ENCODE peak calls at places on chromosomes 1 and 21, in five cellular contexts. G, J, V, C and X are unnamed samples. For H3K79me2, the result is how much of the 10 kb centered on the place peaks cover.

GRCh38 chr1:208170252-208170651 is 73.9 kb downstream of the PLXNA2 start:
- DNase-seq in J (no peak), C (no peak), G (no peak), V (no peak), X (no peak)

GRCh38 chr1:156665539-156665938 is 11.7 kb downstream of the NES start:
- DNase-seq in C (no peak), V (no peak), J (no peak), G (no peak), X (no peak)

GRCh38 chr1:66450847-66451246 is 83.1 kb upstream of the SGIP1 start:
- DNase-seq in J (no peak), C (no peak), G (no peak), V (no peak), X (no peak)

GRCh38 chr1:62746086-62746808 is 37.7 kb upstream of the ATG4C start:
- DNase-seq in J (peak), G (peak), C (peak), V (peak), X (peak)

GRCh38 chr1:225389850-225390249 is 38.0 kb downstream of the LBR start:
- DNase-seq in V (no peak), G (no peak), J (no peak), C (no peak), X (no peak)

GRCh38 chr1:38274974-38275373 is 228.4 kb upstream of the POU3F1 start:
- DNase-seq in C (no peak), V (peak), J (no peak), G (peak), X (no peak)

GRCh38 chr1:198167436-198167934 is 10.7 kb downstream of the NEK7 start:
- DNase-seq in V (peak), C (no peak), J (peak), G (peak), X (peak)

GRCh38 chr1:10815863-10816195 is 19.4 kb upstream of the CASZ1 start:
- DNase-seq in C (no peak), J (no peak), V (no peak), G (no peak), X (no peak)

GRCh38 chr1:236645016-236645680 is 40.8 kb upstream of the HEATR1 start:
- DNase-seq in C (no peak), J (no peak), G (no peak), V (no peak), X (no peak)

GRCh38 chr1:223649222-223649621 is 16.3 kb downstream of the CAPN8 start:
- DNase-seq in C (no peak), J (no peak), G (no peak), V (no peak), X (no peak)

GRCh38 chr1:226903819-226904710 is 33.6 kb downstream of the PSEN2 start:
- DNase-seq in V (peak), J (peak), C (no peak), G (peak), X (no peak)

GRCh38 chr1:207282049-207282448 is 39.4 kb upstream of the CD55 start:
- DNase-seq in G (peak), C (no peak), V (peak), J (peak), X (peak)

GRCh38 chr1:86429122-86429725 is 5.3 kb downstream of the CLCA2 start:
- DNase-seq in J (peak), G (peak), C (no peak), V (peak), X (no peak)

GRCh38 chr1:59136541-59137335 is 160.2 kb upstream of the FGGY start:
- DNase-seq in G (peak), C (no peak), J (peak), V (peak), X (no peak)

GRCh38 chr1:101587749-101588148 is 350.9 kb downstream of the S1PR1 start:
- DNase-seq in J (peak), C (peak), V (peak), G (peak), X (no peak)

GRCh38 chr1:106406114-106406513 is 650.4 kb upstream of the PRMT6 start:
- DNase-seq in C (no peak), G (no peak), V (no peak), J (no peak), X (no peak)

GRCh38 chr1:78472251-78472620 is 18.5 kb upstream of the PTGFR start:
- DNase-seq in J (peak), V (no peak), G (no peak), C (no peak), X (peak)

GRCh38 chr1:244651956-244652698 is 799 bp upstream of the DESI2 start:
- DNase-seq in J (peak), C (no peak), V (peak), G (peak), X (peak)

GRCh38 chr1:243739335-243740003 is 110.6 kb downstream of the AKT3 start:
- DNase-seq in V (no peak), G (no peak), J (no peak), C (peak), X (no peak)

GRCh38 chr1:155457237-155457636 is 105.4 kb downstream of the ASH1L start:
- DNase-seq in C (no peak), V (no peak), G (no peak), J (no peak), X (no peak)
- H3K79me2 ChIP-seq in C (under half), V (under half), G (under half), J (half or more), X (under half)

DNA sequence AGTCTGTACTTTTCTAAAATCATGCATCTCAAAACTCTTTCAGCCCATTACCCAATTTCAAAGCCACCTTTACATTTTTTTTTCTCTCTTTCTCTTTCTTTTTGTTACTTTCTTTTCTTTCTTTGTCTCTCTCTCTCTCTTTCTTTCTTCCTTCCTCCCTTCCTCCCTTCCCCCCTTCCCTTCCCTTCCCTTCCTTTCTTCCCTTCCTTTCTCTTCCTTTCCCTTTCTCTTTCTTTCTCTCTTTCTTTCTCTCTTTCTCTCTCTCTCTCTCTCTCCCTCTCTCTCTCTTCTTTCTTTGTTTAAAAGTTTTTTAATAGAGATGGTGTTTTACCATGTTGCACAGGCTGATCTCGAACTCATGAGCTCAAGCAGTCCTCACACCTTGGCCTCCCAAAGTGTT is 11.5 kb downstream of the ZMYM4 start:
- DNase-seq in C (no peak), G (no peak), J (no peak), V (no peak), X (no peak)
- H3K79me2 ChIP-seq in C (under half), G (half or more), J (half or more), V (under half), X (half or more)

GRCh38 chr21:34112316-34113033 is 39.1 kb downstream of the MRPS6 start:
- DNase-seq in C (no peak), G (peak), V (peak), J (no peak), X (no peak)

GRCh38 chr21:34107606-34108005 is 34.2 kb downstream of the MRPS6 start:
- DNase-seq in J (no peak), G (no peak), V (no peak), C (no peak), X (no peak)

GRCh38 chr21:34105947-34106541 is 32.7 kb downstream of the MRPS6 start:
- DNase-seq in J (no peak), G (no peak), C (no peak), V (no peak), X (no peak)

GRCh38 chr21:34110594-34111202 is 37.3 kb downstream of the MRPS6 start:
- DNase-seq in J (no peak), V (no peak), C (no peak), G (no peak), X (no peak)

DNA sequence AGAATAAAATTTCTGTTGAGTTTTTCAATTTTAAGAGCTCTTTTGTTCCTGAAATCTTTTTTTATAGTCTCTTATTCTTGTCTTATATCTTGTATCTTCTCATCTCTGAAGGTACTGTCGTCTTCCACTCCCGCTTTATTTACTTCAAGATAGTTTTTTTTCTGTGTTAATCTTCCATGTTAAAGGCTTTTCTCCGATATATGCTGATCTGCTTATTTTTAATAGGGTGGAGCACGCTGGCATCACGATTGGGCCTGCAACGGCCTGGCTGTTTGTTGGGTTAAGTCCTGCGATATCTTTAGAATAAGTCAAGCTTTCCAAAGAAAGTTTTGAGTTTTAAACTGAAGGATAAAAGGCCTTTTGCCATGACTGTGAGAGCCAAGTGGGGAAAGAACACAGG is 35.7 kb downstream of the MRPS6 start:
- DNase-seq in G (no peak), J (no peak), C (no peak), V (no peak), X (no peak)
- H3K79me2 ChIP-seq in G (under half), J (half or more), C (under half), V (under half), X (under half)

GRCh38 chr1:30888975-30889374 is 19.6 kb downstream of the SDC3 start:
- DNase-seq in G (no peak), C (no peak), V (no peak), J (no peak), X (no peak)
- H3K79me2 ChIP-seq in G (half or more), C (under half), V (under half), J (under half), X (under half)

GRCh38 chr21:44952929-44953627 is 13.2 kb downstream of the SLX9 start:
- DNase-seq in J (no peak), V (no peak), G (no peak), C (no peak), X (no peak)

GRCh38 chr21:44955803-44956175 is 16.0 kb downstream of the SLX9 start:
- DNase-seq in J (no peak), G (no peak), C (no peak), V (no peak), X (no peak)

GRCh38 chr21:44955141-44955802 is 15.4 kb downstream of the SLX9 start:
- DNase-seq in J (no peak), V (peak), G (peak), C (no peak), X (no peak)

GRCh38 chr21:44953628-44954021 is 13.8 kb downstream of the SLX9 start:
- DNase-seq in C (no peak), J (no peak), V (no peak), G (no peak), X (no peak)

GRCh38 chr21:44954281-44954771 is 14.5 kb downstream of the SLX9 start:
- DNase-seq in G (no peak), V (no peak), C (no peak), J (no peak), X (no peak)
- H3K79me2 ChIP-seq in G (half or more), V (under half), C (half or more), J (half or more), X (half or more)

GRCh38 chr1:151621351-151621750 is 9.5 kb downstream of the SNX27 start:
- DNase-seq in J (no peak), G (no peak), C (no peak), V (no peak), X (no peak)

GRCh38 chr1:151619489-151620093 is 7.7 kb downstream of the SNX27 start:
- DNase-seq in V (peak), J (peak), G (peak), C (peak), X (peak)

GRCh38 chr1:151617995-151618394 is 6.1 kb downstream of the SNX27 start:
- DNase-seq in V (no peak), J (no peak), G (no peak), C (no peak), X (no peak)

GRCh38 chr1:151618470-151618869 is 6.6 kb downstream of the SNX27 start:
- DNase-seq in J (no peak), V (no peak), G (no peak), C (no peak), X (no peak)

DNA sequence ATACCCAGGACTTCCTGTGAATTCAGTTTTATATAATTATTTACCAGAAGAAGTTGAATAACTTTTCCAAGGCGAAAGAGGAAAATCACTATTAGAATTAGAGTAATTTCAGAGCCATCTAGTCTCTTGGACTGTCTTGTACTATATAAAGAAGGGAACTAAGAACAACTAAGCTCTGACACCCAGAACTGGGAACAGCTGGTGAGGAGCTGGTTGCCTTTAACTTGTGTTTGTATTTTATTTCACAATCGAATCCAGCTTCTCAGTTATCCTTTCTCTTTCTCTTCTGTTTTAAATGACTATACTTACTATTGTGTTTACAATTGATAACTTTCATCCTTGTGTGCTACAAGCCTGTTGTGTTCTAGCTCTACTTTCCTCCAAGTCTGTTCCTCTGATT is 8.4 kb downstream of the SNX27 start:
- DNase-seq in J (peak), G (no peak), C (no peak), V (no peak), X (no peak)
- H3K79me2 ChIP-seq in J (half or more), G (half or more), C (under half), V (under half), X (half or more)

GRCh38 chr1:1421147-1421906 is at the start of gene ANKRD65:
- DNase-seq in C (peak), J (no peak), G (no peak), V (no peak), X (no peak)

GRCh38 chr1:1424623-1425229 is 3.6 kb upstream of the ANKRD65 start:
- DNase-seq in C (no peak), J (no peak), V (no peak), G (no peak), X (no peak)

GRCh38 chr1:1422465-1423244 is 1.6 kb upstream of the ANKRD65 start:
- DNase-seq in J (peak), C (no peak), V (peak), G (peak), X (peak)

GRCh38 chr1:1421907-1422464 is 910 bp upstream of the ANKRD65 start:
- DNase-seq in J (no peak), G (no peak), C (no peak), V (no peak), X (no peak)

GRCh38 chr1:1423245-1423597 is 2.1 kb upstream of the ANKRD65 start:
- DNase-seq in V (no peak), J (no peak), C (no peak), G (no peak), X (no peak)
- H3K79me2 ChIP-seq in V (under half), J (under half), C (under half), G (under half), X (under half)